ENCODE peak calls at places on chromosomes 6 and 20, in four cellular contexts. One of them, this sample, is unnamed.

GRCh38 chr6:31901415-31901952 is 402 bp downstream of the ZBTB12 start:
- DNase-seq in dorsolateral prefrontal cortex: no peak
- DNase-seq in PC-3: peak
- DNase-seq in HFF-Myc: no peak
- DNase-seq in this sample: peak

GRCh38 chr6:166259296-166259977 is 48.8 kb downstream of the PRR18 start:
- DNase-seq in dorsolateral prefrontal cortex: no peak
- DNase-seq in PC-3: no peak
- DNase-seq in HFF-Myc: no peak
- DNase-seq in this sample: no peak

GRCh38 chr6:46054531-46054930 is 38.9 kb upstream of the CLIC5 start:
- DNase-seq in dorsolateral prefrontal cortex: no peak
- DNase-seq in PC-3: no peak
- DNase-seq in HFF-Myc: no peak
- DNase-seq in this sample: no peak

GRCh38 chr6:70124443-70124842 is 178.4 kb downstream of the COL9A1 start:
- DNase-seq in dorsolateral prefrontal cortex: no peak
- DNase-seq in PC-3: no peak
- DNase-seq in HFF-Myc: no peak
- DNase-seq in this sample: no peak

GRCh38 chr20:34180460-34181108 is 60.6 kb upstream of the ASIP start:
- DNase-seq in dorsolateral prefrontal cortex: no peak
- DNase-seq in PC-3: peak
- DNase-seq in HFF-Myc: no peak
- DNase-seq in this sample: no peak

GRCh38 chr6:47203266-47203967 is 106.3 kb downstream of the TNFRSF21 start:
- DNase-seq in dorsolateral prefrontal cortex: no peak
- DNase-seq in PC-3: peak
- DNase-seq in HFF-Myc: no peak
- DNase-seq in this sample: peak

GRCh38 chr6:56250266-56250665 is 2.9 kb upstream of the COL21A1 start:
- DNase-seq in dorsolateral prefrontal cortex: no peak
- DNase-seq in PC-3: no peak
- DNase-seq in HFF-Myc: no peak
- DNase-seq in this sample: no peak

GRCh38 chr20:53253668-53254067 is 281.5 kb downstream of the TSHZ2 start:
- DNase-seq in dorsolateral prefrontal cortex: no peak
- DNase-seq in PC-3: no peak
- DNase-seq in HFF-Myc: no peak
- DNase-seq in this sample: no peak

GRCh38 chr6:14134211-14134910 is 16.8 kb downstream of the CD83 start:
- DNase-seq in dorsolateral prefrontal cortex: no peak
- DNase-seq in PC-3: no peak
- DNase-seq in HFF-Myc: no peak
- DNase-seq in this sample: no peak

GRCh38 chr6:13407709-13408695 is 79.4 kb downstream of the GFOD1 start:
- DNase-seq in dorsolateral prefrontal cortex: no peak
- DNase-seq in PC-3: peak
- DNase-seq in HFF-Myc: no peak
- DNase-seq in this sample: no peak

GRCh38 chr6:119193707-119194106 is 115.2 kb upstream of the FAM184A start:
- DNase-seq in dorsolateral prefrontal cortex: no peak
- DNase-seq in PC-3: no peak
- DNase-seq in HFF-Myc: no peak
- DNase-seq in this sample: no peak

GRCh38 chr20:47785900-47786762 is 850 bp upstream of the SULF2 start:
- DNase-seq in dorsolateral prefrontal cortex: peak
- DNase-seq in PC-3: peak
- DNase-seq in HFF-Myc: no peak
- DNase-seq in this sample: peak

GRCh38 chr20:47785321-47785899 is at the start of gene SULF2:
- DNase-seq in dorsolateral prefrontal cortex: no peak
- DNase-seq in PC-3: peak
- DNase-seq in HFF-Myc: no peak
- DNase-seq in this sample: peak

GRCh38 chr20:47784256-47784598 is 1.1 kb downstream of the SULF2 start:
- DNase-seq in dorsolateral prefrontal cortex: no peak
- DNase-seq in PC-3: no peak
- DNase-seq in HFF-Myc: no peak
- DNase-seq in this sample: peak

GRCh38 chr20:47782920-47783552 is 2.2 kb downstream of the SULF2 start:
- DNase-seq in dorsolateral prefrontal cortex: no peak
- DNase-seq in PC-3: no peak
- DNase-seq in HFF-Myc: no peak
- DNase-seq in this sample: peak

GRCh38 chr20:47784599-47785320 is 521 bp downstream of the SULF2 start:
- DNase-seq in dorsolateral prefrontal cortex: no peak
- DNase-seq in PC-3: peak
- DNase-seq in HFF-Myc: no peak
- DNase-seq in this sample: peak
- TF ChIP-seq CTCF in dorsolateral prefrontal cortex: no peak
- TF ChIP-seq CTCF in PC-3: peak
- TF ChIP-seq CTCF in HFF-Myc: peak
- TF ChIP-seq CTCF in this sample: no peak

GRCh38 chr6:131015192-131015591 is 47.9 kb downstream of the EPB41L2 start:
- DNase-seq in dorsolateral prefrontal cortex: no peak
- DNase-seq in PC-3: no peak
- DNase-seq in HFF-Myc: no peak
- DNase-seq in this sample: no peak
- TF ChIP-seq CTCF in dorsolateral prefrontal cortex: no peak
- TF ChIP-seq CTCF in PC-3: no peak
- TF ChIP-seq CTCF in HFF-Myc: no peak
- TF ChIP-seq CTCF in this sample: no peak

DNA sequence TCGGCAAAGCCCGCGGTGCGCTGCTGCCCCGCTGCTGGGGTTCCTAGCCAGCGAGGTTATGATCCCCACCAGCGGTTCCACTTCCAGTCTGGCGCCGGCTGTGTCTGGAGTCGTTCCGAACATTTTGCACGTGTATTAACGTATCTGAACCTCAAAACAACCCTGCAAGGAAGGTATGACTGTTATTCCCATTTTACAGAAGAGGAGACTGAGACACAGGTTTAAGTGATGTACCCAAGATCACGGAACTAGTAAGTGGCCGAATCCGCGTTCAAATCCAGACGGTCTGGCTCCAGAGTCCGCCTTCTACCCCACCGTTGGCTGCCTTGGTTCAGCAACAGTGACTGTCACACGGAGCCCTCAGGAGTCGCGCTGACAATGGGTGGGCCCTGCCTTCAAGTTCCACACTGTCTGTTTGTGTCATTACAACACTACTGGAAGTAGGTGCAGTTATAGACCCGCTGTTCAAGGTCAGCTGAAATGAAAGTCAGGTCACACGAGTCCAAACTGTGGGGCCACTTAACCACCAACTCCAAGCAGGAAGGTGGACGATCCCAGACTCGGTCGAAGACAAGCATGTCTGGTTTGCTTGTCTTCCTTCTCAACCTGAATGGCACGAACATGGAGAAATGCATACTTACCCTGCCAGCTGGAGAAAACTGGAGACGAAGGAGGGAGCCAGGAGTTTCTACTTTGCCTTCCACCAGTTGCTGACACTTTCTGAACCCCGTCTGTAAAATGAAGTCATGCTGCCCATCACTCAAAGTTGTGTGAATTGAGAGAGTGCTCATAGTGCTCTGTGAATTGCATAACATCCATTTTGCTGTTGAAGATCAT is 808 bp upstream of the SRXN1 start:
- DNase-seq in dorsolateral prefrontal cortex: no peak
- DNase-seq in PC-3: no peak
- DNase-seq in HFF-Myc: no peak
- DNase-seq in this sample: no peak
- TF ChIP-seq CTCF in dorsolateral prefrontal cortex: peak
- TF ChIP-seq CTCF in PC-3: no peak
- TF ChIP-seq CTCF in HFF-Myc: no peak
- TF ChIP-seq CTCF in this sample: no peak

GRCh38 chr6:153778216-153778615 is 260.8 kb upstream of the OPRM1 start:
- DNase-seq in dorsolateral prefrontal cortex: no peak
- DNase-seq in PC-3: no peak
- DNase-seq in HFF-Myc: no peak
- DNase-seq in this sample: no peak
- TF ChIP-seq CTCF in dorsolateral prefrontal cortex: no peak
- TF ChIP-seq CTCF in PC-3: no peak
- TF ChIP-seq CTCF in HFF-Myc: no peak
- TF ChIP-seq CTCF in this sample: no peak